ENCODE peak calls at places on chromosomes 6 and 20, in five cellular contexts. G, Z, L, R and A are unnamed samples.

GRCh38 chr6:170088349-170088951 is 202.4 kb downstream of the DLL1 start:
- DNase-seq in G (peak), Z (peak), L (peak), R (no peak), A (no peak)

GRCh38 chr20:22248052-22248667 is 336.2 kb downstream of the FOXA2 start:
- DNase-seq in G (no peak), Z (no peak), L (no peak), R (peak), A (no peak)

GRCh38 chr6:7914991-7915789 is 4.6 kb upstream of the TXNDC5 start:
- DNase-seq in G (no peak), Z (peak), L (no peak), R (no peak), A (no peak)

GRCh38 chr6:111925296-111925695 is 52.0 kb upstream of the FYN start:
- DNase-seq in G (no peak), Z (no peak), L (no peak), R (peak), A (no peak)

GRCh38 chr20:61271273-61272221 is 19.5 kb downstream of the CDH4 start:
- DNase-seq in G (no peak), Z (no peak), L (no peak), R (no peak), A (no peak)

GRCh38 chr6:71239694-71240093 is 48.9 kb upstream of the OGFRL1 start:
- DNase-seq in G (no peak), Z (no peak), L (no peak), R (no peak), A (no peak)

GRCh38 chr6:24658573-24659511 is 7.9 kb downstream of the TDP2 start:
- DNase-seq in G (no peak), Z (no peak), L (no peak), R (peak), A (peak)

GRCh38 chr6:31186052-31186734 is 15.7 kb upstream of the POU5F1 start:
- DNase-seq in G (no peak), Z (peak), L (peak), R (no peak), A (no peak)

GRCh38 chr6:41917528-41917927 is 3.4 kb downstream of the MED20 start:
- DNase-seq in G (no peak), Z (no peak), L (no peak), R (peak), A (peak)

GRCh38 chr20:577167-577791 is 32.8 kb downstream of the TCF15 start:
- DNase-seq in G (no peak), Z (no peak), L (no peak), R (peak), A (no peak)

GRCh38 chr6:142400495-142400894 is 98.7 kb downstream of the ADGRG6 start:
- DNase-seq in G (no peak), Z (no peak), L (no peak), R (peak), A (no peak)

GRCh38 chr6:134802426-134803058 is 147.4 kb downstream of the ALDH8A1 start:
- DNase-seq in G (no peak), Z (no peak), L (no peak), R (peak), A (peak)